ENCODE peak calls at places on chromosomes 6 and 20, in five cellular contexts. K is heart right ventricle; J is neural progenitor cell; P is ascending aorta; A is CD4-positive, alpha-beta memory T cell. Z is an unnamed sample. For H3K4me1, the result is how much of the 10 kb centered on the place peaks cover.

GRCh38 chr6:154514481-154514880 is 4.0 kb upstream of the CNKSR3 start:
- DNase-seq in K (no peak), J (no peak), P (no peak), A (no peak), Z (no peak)

GRCh38 chr6:46719099-46719498 is 16.1 kb downstream of the PLA2G7 start:
- DNase-seq in K (no peak), J (no peak), P (no peak), A (no peak), Z (no peak)

GRCh38 chr20:63457737-63458136 is 14.7 kb downstream of the KCNQ2 start:
- DNase-seq in K (peak), J (no peak), P (no peak), A (no peak), Z (no peak)

GRCh38 chr6:3208096-3208774 is 19.2 kb downstream of the TUBB2B start:
- DNase-seq in K (no peak), J (no peak), P (peak), A (no peak), Z (no peak)

GRCh38 chr6:150394053-150394875 is 25.5 kb downstream of the IYD start:
- DNase-seq in K (no peak), J (no peak), P (no peak), A (no peak), Z (no peak)

GRCh38 chr6:30687659-30688431 is 1.4 kb upstream of the PPP1R18 start:
- DNase-seq in K (peak), J (no peak), P (no peak), A (no peak), Z (no peak)

GRCh38 chr6:69164564-69165252 is 529.6 kb downstream of the ADGRB3 start:
- DNase-seq in K (no peak), J (peak), P (no peak), A (no peak), Z (no peak)

GRCh38 chr20:2640260-2640659 is 12.2 kb upstream of the NOP56 start:
- DNase-seq in K (no peak), J (no peak), P (no peak), A (no peak), Z (no peak)

GRCh38 chr6:84017709-84018452 is 15.7 kb upstream of the MRAP2 start:
- DNase-seq in K (no peak), J (no peak), P (no peak), A (no peak), Z (no peak)

GRCh38 chr6:158625881-158626305 is 18.6 kb downstream of the DYNLT1 start:
- DNase-seq in K (no peak), J (no peak), P (no peak), A (no peak), Z (no peak)

GRCh38 chr20:35421322-35421721 is 9.5 kb upstream of the UQCC1 start:
- DNase-seq in K (no peak), J (no peak), P (no peak), A (no peak), Z (no peak)

GRCh38 chr20:13671500-13672288 is 33.0 kb upstream of the TASP1 start:
- DNase-seq in K (peak), J (no peak), P (peak), A (no peak), Z (no peak)
- H3K27ac ChIP-seq in K (peak), J (no peak), P (peak), A (no peak), Z (no peak)

GRCh38 chr20:20017001-20017851 is at the start of gene NAA20:
- DNase-seq in K (peak), J (peak), P (peak), A (peak), Z (peak)

GRCh38 chr20:20018366-20018765 is 1.2 kb downstream of the NAA20 start:
- DNase-seq in K (no peak), J (no peak), P (no peak), A (no peak), Z (no peak)

GRCh38 chr20:20017852-20018245 is 687 bp downstream of the NAA20 start:
- DNase-seq in K (no peak), J (no peak), P (no peak), A (peak), Z (peak)

GRCh38 chr20:20021835-20022234 is 4.7 kb downstream of the NAA20 start:
- DNase-seq in K (no peak), J (no peak), P (no peak), A (no peak), Z (no peak)

DNA sequence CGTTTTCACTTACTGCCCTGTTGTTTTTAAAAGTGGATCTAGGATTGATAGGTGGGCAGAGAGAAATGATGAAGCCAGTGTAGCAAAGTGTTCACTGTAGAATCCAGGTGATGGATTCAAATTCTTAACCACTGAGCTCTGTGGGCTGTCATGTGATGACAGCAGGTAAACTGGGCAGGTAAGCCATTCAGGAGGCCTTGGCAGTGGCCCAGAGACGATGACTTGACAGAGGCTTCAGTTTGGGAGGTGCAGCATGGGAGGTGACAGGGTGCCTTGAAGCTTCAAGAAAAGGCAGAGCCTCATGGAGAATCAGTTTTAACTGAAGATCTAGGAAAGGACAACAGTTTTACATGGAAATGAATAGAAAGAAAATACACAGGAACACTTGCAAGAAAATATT is 2.0 kb downstream of the NAA20 start:
- DNase-seq in K (no peak), J (no peak), P (no peak), A (no peak), Z (no peak)
- H3K4me1 ChIP-seq in K (half or more), J (under half), P (under half), A (half or more), Z (under half)

GRCh38 chr6:34022873-34023255 is 123.0 kb downstream of the GRM4 start:
- DNase-seq in K (no peak), J (no peak), P (no peak), A (no peak), Z (no peak)
- H3K27ac ChIP-seq in K (no peak), J (no peak), P (no peak), A (no peak), Z (no peak)

GRCh38 chr6:166693880-166694279 is 66.8 kb upstream of the RPS6KA2 start:
- DNase-seq in K (no peak), J (no peak), P (no peak), A (no peak), Z (no peak)
- H3K4me1 ChIP-seq in K (under half), J (under half), P (under half), A (under half), Z (under half)

GRCh38 chr6:116577486-116577885 is 6.2 kb downstream of the RWDD1 start:
- DNase-seq in K (no peak), J (no peak), P (no peak), A (no peak), Z (no peak)
- H3K27ac ChIP-seq in K (no peak), J (no peak), P (no peak), A (no peak), Z (no peak)

GRCh38 chr6:159730277-159730676 is 3.0 kb downstream of the WTAP start:
- DNase-seq in K (no peak), J (no peak), P (no peak), A (no peak), Z (no peak)

GRCh38 chr6:159726918-159727716 is at the start of gene WTAP:
- DNase-seq in K (peak), J (peak), P (peak), A (peak), Z (peak)

GRCh38 chr6:159728552-159728951 is 1.2 kb downstream of the WTAP start:
- DNase-seq in K (no peak), J (no peak), P (no peak), A (no peak), Z (no peak)

GRCh38 chr6:159727717-159728440 is 573 bp downstream of the WTAP start:
- DNase-seq in K (no peak), J (no peak), P (no peak), A (no peak), Z (peak)

GRCh38 chr6:159729598-159729997 is 2.3 kb downstream of the WTAP start:
- DNase-seq in K (no peak), J (peak), P (no peak), A (no peak), Z (no peak)
- H3K4me1 ChIP-seq in K (half or more), J (under half), P (under half), A (half or more), Z (under half)

GRCh38 chr20:22716824-22717351 is 132.5 kb upstream of the FOXA2 start:
- DNase-seq in K (no peak), J (no peak), P (no peak), A (no peak), Z (no peak)

GRCh38 chr20:22720206-22720605 is 135.8 kb upstream of the FOXA2 start:
- DNase-seq in K (no peak), J (no peak), P (no peak), A (no peak), Z (no peak)

GRCh38 chr20:22711981-22712755 is 127.8 kb upstream of the FOXA2 start:
- DNase-seq in K (no peak), J (no peak), P (no peak), A (no peak), Z (no peak)

GRCh38 chr20:22719250-22719649 is 134.9 kb upstream of the FOXA2 start:
- DNase-seq in K (peak), J (no peak), P (no peak), A (no peak), Z (no peak)

GRCh38 chr20:22717466-22717865 is 133.1 kb upstream of the FOXA2 start:
- DNase-seq in K (peak), J (no peak), P (no peak), A (no peak), Z (no peak)
- H3K27ac ChIP-seq in K (peak), J (no peak), P (peak), A (no peak), Z (no peak)

GRCh38 chr20:59858425-59858824 is 75.0 kb downstream of the SYCP2 start:
- DNase-seq in K (no peak), J (no peak), P (no peak), A (no peak), Z (no peak)
- H3K4me1 ChIP-seq in K (under half), J (under half), P (under half), A (under half), Z (under half)

DNA sequence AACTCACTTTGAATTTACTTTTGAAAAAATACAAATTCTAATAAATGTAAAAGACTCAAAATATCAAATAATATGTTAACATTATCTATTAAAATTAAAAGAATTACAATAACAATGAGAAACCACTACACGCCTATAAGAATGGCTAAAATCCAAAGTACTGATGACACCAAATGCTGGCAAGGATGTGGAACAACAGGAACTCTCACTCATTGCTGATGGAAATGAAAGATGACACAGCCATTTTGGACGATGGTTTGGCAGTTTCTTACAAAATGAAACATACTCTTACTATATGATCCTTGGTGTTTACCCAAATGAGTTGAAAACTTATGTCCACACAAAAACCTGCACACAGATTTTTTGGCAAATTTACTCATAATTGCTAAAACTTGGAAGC is 15.6 kb upstream of the STX11 start:
- DNase-seq in K (no peak), J (no peak), P (no peak), A (no peak), Z (no peak)
- H3K27ac ChIP-seq in K (no peak), J (no peak), P (no peak), A (no peak), Z (no peak)

DNA sequence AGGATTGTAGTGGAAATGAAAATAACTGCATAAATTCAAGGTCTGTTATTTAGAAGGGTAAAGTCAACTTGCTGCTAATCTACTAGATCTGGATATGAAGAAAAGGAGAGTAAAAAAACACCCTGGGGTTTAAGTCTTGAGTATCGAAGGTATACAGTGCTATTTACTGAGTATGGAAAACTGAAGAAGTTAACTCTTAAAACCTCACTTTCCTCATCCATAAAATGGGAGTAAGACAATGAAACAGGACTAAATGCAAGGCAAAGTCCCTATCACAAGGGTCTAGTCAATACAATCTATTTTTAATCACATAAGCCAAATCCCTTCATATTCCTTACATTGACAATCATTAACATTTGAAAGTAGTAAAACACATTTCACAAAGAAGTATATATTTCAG is 2.2 kb downstream of the FBXO5 start:
- DNase-seq in K (no peak), J (no peak), P (no peak), A (no peak), Z (no peak)
- H3K4me1 ChIP-seq in K (under half), J (half or more), P (under half), A (half or more), Z (under half)